ENCODE peak calls at places on chromosomes 6 and 20, in five cellular contexts. I is SK-N-SH, M is GM12878, X is HepG2, G is K562. C is an unnamed sample.

GRCh38 chr6:34543421-34543820 is 12.7 kb downstream of the SPDEF start:
- DNase-seq in I (no peak), M (no peak), X (no peak), G (no peak), C (no peak)

GRCh38 chr6:108113557-108114519 is 39.3 kb upstream of the OSTM1 start:
- DNase-seq in I (peak; percentile 78), M (no peak), X (peak; percentile 41), G (peak; percentile 60), C (peak; percentile 63)

GRCh38 chr20:52915564-52915963 is 56.6 kb upstream of the TSHZ2 start:
- DNase-seq in I (no peak), M (no peak), X (no peak), G (no peak), C (no peak)

GRCh38 chr6:16722616-16723015 is 38.6 kb downstream of the ATXN1 start:
- DNase-seq in I (no peak), M (no peak), X (no peak), G (no peak), C (no peak)

GRCh38 chr20:46212252-46212651 is 94.1 kb downstream of the CD40 start:
- DNase-seq in I (no peak), M (no peak), X (no peak), G (no peak), C (no peak)

GRCh38 chr6:8229913-8230312 is 127.6 kb upstream of the EEF1E1 start:
- DNase-seq in I (no peak), M (no peak), X (no peak), G (no peak), C (no peak)

GRCh38 chr20:62236200-62236599 is 2.1 kb upstream of the OSBPL2 start:
- DNase-seq in I (no peak), M (no peak), X (no peak), G (no peak), C (no peak)

GRCh38 chr6:52537001-52537753 is 39.7 kb downstream of the TRAM2 start:
- DNase-seq in I (no peak), M (peak; percentile 92), X (no peak), G (no peak), C (no peak)

GRCh38 chr20:43721097-43721428 is 5.7 kb downstream of the GTSF1L start:
- DNase-seq in I (no peak), M (no peak), X (no peak), G (no peak), C (no peak)

GRCh38 chr6:131657630-131658111 is 20.6 kb downstream of the ENPP3 start:
- DNase-seq in I (no peak), M (no peak), X (no peak), G (no peak), C (no peak)

GRCh38 chr20:13395232-13395631 is 174.2 kb downstream of the ISM1 start:
- DNase-seq in I (no peak), M (no peak), X (no peak), G (no peak), C (no peak)

GRCh38 chr6:160041608-160042007 is 72.7 kb downstream of the IGF2R start:
- DNase-seq in I (no peak), M (no peak), X (peak; percentile 22), G (no peak), C (no peak)

GRCh38 chr6:32079566-32080290 is 29.4 kb downstream of the TNXB start:
- DNase-seq in I (no peak), M (no peak), X (no peak), G (no peak), C (no peak)

GRCh38 chr6:151998784-151999183 is 191.3 kb downstream of the ESR1 start:
- DNase-seq in I (no peak), M (no peak), X (no peak), G (no peak), C (no peak)

GRCh38 chr20:37837934-37838333 is 65.0 kb upstream of the VSTM2L start:
- DNase-seq in I (peak; percentile 33), M (no peak), X (no peak), G (no peak), C (no peak)

GRCh38 chr6:159062564-159062945 is 17.8 kb upstream of the TAGAP start:
- DNase-seq in I (no peak), M (no peak), X (no peak), G (no peak), C (no peak)

GRCh38 chr6:147954938-147955337 is 387.7 kb upstream of the SASH1 start:
- DNase-seq in I (no peak), M (no peak), X (no peak), G (no peak), C (no peak)

GRCh38 chr20:60361761-60362410 is 403.7 kb downstream of the CDH26 start:
- DNase-seq in I (no peak), M (no peak), X (no peak), G (no peak), C (no peak)

GRCh38 chr6:3773696-3774298 is 22.3 kb upstream of the PXDC1 start:
- DNase-seq in I (no peak), M (no peak), X (no peak), G (no peak), C (no peak)

GRCh38 chr6:40185486-40185885 is 251.2 kb upstream of the MOCS1 start:
- DNase-seq in I (no peak), M (no peak), X (no peak), G (no peak), C (no peak)

GRCh38 chr6:28172006-28172405 is 30.3 kb downstream of the ZKSCAN8 start:
- DNase-seq in I (no peak), M (no peak), X (no peak), G (no peak), C (no peak)

GRCh38 chr20:44566018-44566417 is 16.4 kb upstream of the PKIG start:
- DNase-seq in I (no peak), M (no peak), X (no peak), G (no peak), C (no peak)

GRCh38 chr6:96837138-96837971 is at the start of gene GPR63:
- DNase-seq in I (peak; percentile 90), M (peak; percentile 50), X (peak; percentile 1), G (peak; percentile 90), C (peak; percentile 75)

GRCh38 chr6:30814137-30815084 is 69.9 kb upstream of the DDR1 start:
- DNase-seq in I (no peak), M (no peak), X (no peak), G (peak; percentile 65), C (no peak)

GRCh38 chr6:15754706-15755079 is 91.9 kb upstream of the DTNBP1 start:
- DNase-seq in I (no peak), M (no peak), X (no peak), G (no peak), C (no peak)

GRCh38 chr6:3593161-3593560 is 136.3 kb upstream of the SLC22A23 start:
- DNase-seq in I (no peak), M (no peak), X (no peak), G (no peak), C (no peak)

GRCh38 chr6:110509617-110510231 is 33.3 kb upstream of the SLC22A16 start:
- DNase-seq in I (no peak), M (no peak), X (peak; percentile 46), G (no peak), C (no peak)

GRCh38 chr6:161198781-161199505 is 74.9 kb downstream of the AGPAT4 start:
- DNase-seq in I (no peak), M (no peak), X (no peak), G (no peak), C (no peak)

GRCh38 chr6:79440590-79440989 is 96.6 kb downstream of the LCA5 start:
- DNase-seq in I (no peak), M (no peak), X (no peak), G (no peak), C (no peak)

GRCh38 chr6:144405173-144405572 is 120.0 kb downstream of the UTRN start:
- DNase-seq in I (no peak), M (no peak), X (no peak), G (no peak), C (no peak)

GRCh38 chr6:160379464-160379863 is 31.3 kb downstream of the SLC22A3 start:
- DNase-seq in I (no peak), M (no peak), X (no peak), G (no peak), C (no peak)

DNA sequence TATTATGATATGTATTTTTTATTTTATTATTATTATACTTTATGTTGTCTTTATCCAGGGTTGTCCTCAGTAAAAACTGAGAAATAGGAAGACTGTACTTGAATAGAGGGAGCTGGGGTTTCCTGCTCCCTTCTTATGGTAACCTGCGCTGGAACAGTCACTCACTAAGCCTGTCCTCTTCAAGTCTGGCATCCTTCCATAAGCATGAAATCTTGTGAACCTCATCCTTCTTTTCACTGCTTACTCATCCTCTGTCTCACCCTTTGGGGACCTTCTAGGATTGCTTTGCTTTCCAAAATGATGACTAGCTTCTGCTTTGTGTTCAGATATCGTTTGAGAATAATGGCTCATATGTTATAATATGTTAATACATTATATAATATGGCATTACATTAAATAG is 90.6 kb downstream of the C6orf118 start:
- DNase-seq in I (no peak), M (no peak), X (no peak), G (no peak), C (no peak)
- TF ChIP-seq FOXM1 in I (no peak), M (no peak), X (no peak), G (no peak), C (no peak)

GRCh38 chr6:140438346-140438735 is 1063.9 kb upstream of the CITED2 start:
- DNase-seq in I (no peak), M (no peak), X (no peak), G (no peak), C (no peak)
- TF ChIP-seq FOXM1 in I (no peak), M (no peak), X (no peak), G (no peak), C (no peak)

DNA sequence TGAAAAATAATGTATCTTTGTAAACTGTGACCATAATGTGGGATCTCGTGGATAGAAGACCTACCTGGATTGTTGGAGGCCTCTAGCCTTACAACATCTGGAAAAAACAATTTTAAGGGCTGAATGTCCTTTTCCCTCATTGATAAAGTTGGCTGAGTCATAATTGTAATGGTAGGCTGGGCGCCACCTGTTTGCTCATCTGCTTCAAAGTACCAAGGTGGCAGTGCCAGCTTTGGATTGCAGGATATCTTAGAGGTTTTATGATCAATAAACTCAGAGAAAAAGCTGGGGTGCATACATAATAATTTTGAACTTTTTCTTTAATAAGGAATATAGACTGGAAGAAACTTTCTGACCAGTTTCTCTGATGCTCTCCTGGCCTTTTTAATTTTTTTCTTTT is 653.4 kb downstream of the MMUT start:
- DNase-seq in I (no peak), M (no peak), X (no peak), G (no peak), C (no peak)
- TF ChIP-seq FOXM1 in I (no peak), M (no peak), X (no peak), G (no peak), C (no peak)

GRCh38 chr20:50312002-50312681 is 121.5 kb downstream of the CEBPB start:
- DNase-seq in I (no peak), M (no peak), X (no peak), G (no peak), C (no peak)

GRCh38 chr20:50309764-50310672 is 119.4 kb downstream of the CEBPB start:
- DNase-seq in I (no peak), M (no peak), X (no peak), G (no peak), C (no peak)

GRCh38 chr20:50309280-50309763 is 118.7 kb downstream of the CEBPB start:
- DNase-seq in I (no peak), M (no peak), X (no peak), G (no peak), C (no peak)

GRCh38 chr20:50311308-50312001 is 120.8 kb downstream of the CEBPB start:
- DNase-seq in I (no peak), M (no peak), X (no peak), G (no peak), C (no peak)

DNA sequence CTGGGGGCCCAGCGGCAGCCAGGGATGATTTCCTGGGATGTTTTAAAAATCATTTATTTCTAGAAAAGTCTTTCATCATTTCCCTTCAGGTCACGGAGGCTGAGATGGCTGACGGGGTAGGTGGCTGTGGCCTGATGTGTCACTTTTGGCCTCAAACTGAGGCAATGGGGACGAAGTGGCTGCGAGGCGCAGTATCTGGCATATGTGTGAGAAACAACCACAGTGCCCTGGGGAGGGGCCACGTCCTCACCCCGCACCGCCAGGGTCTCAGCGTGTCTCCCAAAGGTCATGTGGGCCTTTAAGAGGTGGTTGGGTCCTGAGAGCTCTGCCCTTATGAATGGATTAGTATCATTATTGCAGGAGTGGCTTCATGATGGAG is 120.0 kb downstream of the CEBPB start:
- DNase-seq in I (no peak), M (no peak), X (no peak), G (no peak), C (no peak)
- TF ChIP-seq FOXM1 in I (no peak), M (no peak), X (no peak), G (no peak), C (no peak)

C was measured in HEK293T.